ENCODE peak calls at places on chromosome 7, in six cellular contexts. One of them, this sample, is unnamed. For H3K4me1, the result is how much of the 10 kb centered on the place peaks cover.

GRCh38 chr7:63521-64021 is 128.8 kb upstream of the FAM20C start:
- DNase-seq in adipocyte: no peak
- DNase-seq in esophagus squamous epithelium: no peak
- DNase-seq in tibial nerve: no peak
- DNase-seq in CD4-positive, CD25-positive, alpha-beta regulatory T cell: no peak
- DNase-seq in transverse colon: no peak
- DNase-seq in this sample: no peak

GRCh38 chr7:95609277-95609971 is 13.1 kb upstream of the PDK4 start:
- DNase-seq in esophagus squamous epithelium: no peak
- DNase-seq in transverse colon: peak
- DNase-seq in tibial nerve: peak
- DNase-seq in adipocyte: peak
- DNase-seq in CD4-positive, CD25-positive, alpha-beta regulatory T cell: no peak
- DNase-seq in this sample: peak

GRCh38 chr7:103851357-103851756 is 138.1 kb downstream of the RELN start:
- DNase-seq in adipocyte: peak
- DNase-seq in esophagus squamous epithelium: no peak
- DNase-seq in CD4-positive, CD25-positive, alpha-beta regulatory T cell: no peak
- DNase-seq in tibial nerve: no peak
- DNase-seq in transverse colon: no peak
- DNase-seq in this sample: no peak

GRCh38 chr7:30941582-30942310 is 22.0 kb upstream of the GHRHR start:
- DNase-seq in adipocyte: no peak
- DNase-seq in transverse colon: no peak
- DNase-seq in esophagus squamous epithelium: no peak
- DNase-seq in CD4-positive, CD25-positive, alpha-beta regulatory T cell: no peak
- DNase-seq in tibial nerve: no peak
- DNase-seq in this sample: no peak

GRCh38 chr7:537911-538634 is 18.4 kb upstream of the PDGFA start:
- DNase-seq in transverse colon: peak
- DNase-seq in adipocyte: peak
- DNase-seq in esophagus squamous epithelium: no peak
- DNase-seq in tibial nerve: no peak
- DNase-seq in CD4-positive, CD25-positive, alpha-beta regulatory T cell: no peak
- DNase-seq in this sample: no peak

GRCh38 chr7:88795553-88795952 is at the start of gene TEX47:
- DNase-seq in tibial nerve: no peak
- DNase-seq in transverse colon: no peak
- DNase-seq in adipocyte: no peak
- DNase-seq in esophagus squamous epithelium: no peak
- DNase-seq in CD4-positive, CD25-positive, alpha-beta regulatory T cell: no peak
- DNase-seq in this sample: no peak

GRCh38 chr7:91864070-91864469 is 16.4 kb downstream of the MTERF1 start:
- DNase-seq in esophagus squamous epithelium: no peak
- DNase-seq in CD4-positive, CD25-positive, alpha-beta regulatory T cell: no peak
- DNase-seq in adipocyte: no peak
- DNase-seq in transverse colon: no peak
- DNase-seq in tibial nerve: no peak
- DNase-seq in this sample: no peak

GRCh38 chr7:9890092-9890491 is 1083.6 kb upstream of the PHF14 start:
- DNase-seq in adipocyte: no peak
- DNase-seq in tibial nerve: no peak
- DNase-seq in transverse colon: no peak
- DNase-seq in CD4-positive, CD25-positive, alpha-beta regulatory T cell: no peak
- DNase-seq in esophagus squamous epithelium: no peak
- DNase-seq in this sample: no peak

GRCh38 chr7:137946015-137946414 is 55.9 kb downstream of the CREB3L2 start:
- DNase-seq in esophagus squamous epithelium: no peak
- DNase-seq in CD4-positive, CD25-positive, alpha-beta regulatory T cell: no peak
- DNase-seq in tibial nerve: no peak
- DNase-seq in adipocyte: no peak
- DNase-seq in transverse colon: no peak
- DNase-seq in this sample: no peak

GRCh38 chr7:141562972-141563371 is 11.8 kb downstream of the AGK start:
- DNase-seq in transverse colon: no peak
- DNase-seq in CD4-positive, CD25-positive, alpha-beta regulatory T cell: no peak
- DNase-seq in adipocyte: peak
- DNase-seq in esophagus squamous epithelium: no peak
- DNase-seq in tibial nerve: no peak
- DNase-seq in this sample: no peak

GRCh38 chr7:33760146-33760545 is 145.2 kb upstream of the BMPER start:
- DNase-seq in tibial nerve: no peak
- DNase-seq in esophagus squamous epithelium: no peak
- DNase-seq in transverse colon: no peak
- DNase-seq in CD4-positive, CD25-positive, alpha-beta regulatory T cell: no peak
- DNase-seq in adipocyte: no peak
- DNase-seq in this sample: no peak

GRCh38 chr7:88291401-88292173 is 15.1 kb downstream of the STEAP4 start:
- DNase-seq in adipocyte: no peak
- DNase-seq in tibial nerve: no peak
- DNase-seq in transverse colon: no peak
- DNase-seq in esophagus squamous epithelium: no peak
- DNase-seq in CD4-positive, CD25-positive, alpha-beta regulatory T cell: no peak
- DNase-seq in this sample: no peak

GRCh38 chr7:40299097-40299496 is 164.3 kb downstream of the SUGCT start:
- DNase-seq in tibial nerve: no peak
- DNase-seq in transverse colon: no peak
- DNase-seq in adipocyte: peak
- DNase-seq in CD4-positive, CD25-positive, alpha-beta regulatory T cell: no peak
- DNase-seq in esophagus squamous epithelium: no peak
- DNase-seq in this sample: no peak

GRCh38 chr7:90708841-90709317 is 112.8 kb downstream of the CDK14 start:
- DNase-seq in transverse colon: peak
- DNase-seq in tibial nerve: no peak
- DNase-seq in adipocyte: no peak
- DNase-seq in esophagus squamous epithelium: no peak
- DNase-seq in CD4-positive, CD25-positive, alpha-beta regulatory T cell: peak
- DNase-seq in this sample: peak

GRCh38 chr7:137635874-137636273 is 210.9 kb downstream of the DGKI start:
- DNase-seq in tibial nerve: no peak
- DNase-seq in esophagus squamous epithelium: no peak
- DNase-seq in transverse colon: no peak
- DNase-seq in CD4-positive, CD25-positive, alpha-beta regulatory T cell: no peak
- DNase-seq in adipocyte: no peak
- DNase-seq in this sample: no peak

GRCh38 chr7:157032644-157033482 is 22.4 kb upstream of the MNX1 start:
- DNase-seq in esophagus squamous epithelium: no peak
- DNase-seq in adipocyte: no peak
- DNase-seq in CD4-positive, CD25-positive, alpha-beta regulatory T cell: no peak
- DNase-seq in transverse colon: no peak
- DNase-seq in tibial nerve: no peak
- DNase-seq in this sample: no peak

GRCh38 chr7:44278451-44279161 is 46.8 kb downstream of the CAMK2B start:
- DNase-seq in adipocyte: peak
- DNase-seq in esophagus squamous epithelium: no peak
- DNase-seq in tibial nerve: no peak
- DNase-seq in transverse colon: peak
- DNase-seq in CD4-positive, CD25-positive, alpha-beta regulatory T cell: no peak
- DNase-seq in this sample: no peak

GRCh38 chr7:27237735-27238334 is 4.8 kb upstream of the EVX1 start:
- DNase-seq in adipocyte: no peak
- DNase-seq in tibial nerve: no peak
- DNase-seq in esophagus squamous epithelium: no peak
- DNase-seq in CD4-positive, CD25-positive, alpha-beta regulatory T cell: no peak
- DNase-seq in transverse colon: no peak
- DNase-seq in this sample: no peak

GRCh38 chr7:19709249-19709578 is 377 bp upstream of the POLR1F start:
- DNase-seq in tibial nerve: no peak
- DNase-seq in transverse colon: no peak
- DNase-seq in esophagus squamous epithelium: no peak
- DNase-seq in CD4-positive, CD25-positive, alpha-beta regulatory T cell: no peak
- DNase-seq in adipocyte: no peak
- DNase-seq in this sample: no peak

GRCh38 chr7:45173596-45174327 is 16.2 kb downstream of the RAMP3 start:
- DNase-seq in adipocyte: no peak
- DNase-seq in tibial nerve: no peak
- DNase-seq in transverse colon: no peak
- DNase-seq in esophagus squamous epithelium: no peak
- DNase-seq in CD4-positive, CD25-positive, alpha-beta regulatory T cell: no peak
- DNase-seq in this sample: no peak

GRCh38 chr7:81845628-81846259 is 75.9 kb upstream of the HGF start:
- DNase-seq in tibial nerve: no peak
- DNase-seq in CD4-positive, CD25-positive, alpha-beta regulatory T cell: no peak
- DNase-seq in adipocyte: peak
- DNase-seq in esophagus squamous epithelium: no peak
- DNase-seq in transverse colon: no peak
- DNase-seq in this sample: no peak

GRCh38 chr7:94400022-94400421 is 5.3 kb downstream of the COL1A2 start:
- DNase-seq in esophagus squamous epithelium: no peak
- DNase-seq in tibial nerve: no peak
- DNase-seq in CD4-positive, CD25-positive, alpha-beta regulatory T cell: no peak
- DNase-seq in transverse colon: no peak
- DNase-seq in adipocyte: peak
- DNase-seq in this sample: no peak

GRCh38 chr7:94401411-94401810 is 6.7 kb downstream of the COL1A2 start:
- DNase-seq in transverse colon: no peak
- DNase-seq in esophagus squamous epithelium: no peak
- DNase-seq in tibial nerve: no peak
- DNase-seq in CD4-positive, CD25-positive, alpha-beta regulatory T cell: no peak
- DNase-seq in adipocyte: no peak
- DNase-seq in this sample: no peak

GRCh38 chr7:94397721-94398120 is 3.0 kb downstream of the COL1A2 start:
- DNase-seq in tibial nerve: no peak
- DNase-seq in adipocyte: peak
- DNase-seq in CD4-positive, CD25-positive, alpha-beta regulatory T cell: no peak
- DNase-seq in transverse colon: no peak
- DNase-seq in esophagus squamous epithelium: no peak
- DNase-seq in this sample: no peak

GRCh38 chr7:94403546-94403945 is 8.9 kb downstream of the COL1A2 start:
- DNase-seq in transverse colon: no peak
- DNase-seq in tibial nerve: no peak
- DNase-seq in adipocyte: no peak
- DNase-seq in CD4-positive, CD25-positive, alpha-beta regulatory T cell: no peak
- DNase-seq in esophagus squamous epithelium: no peak
- DNase-seq in this sample: no peak

DNA sequence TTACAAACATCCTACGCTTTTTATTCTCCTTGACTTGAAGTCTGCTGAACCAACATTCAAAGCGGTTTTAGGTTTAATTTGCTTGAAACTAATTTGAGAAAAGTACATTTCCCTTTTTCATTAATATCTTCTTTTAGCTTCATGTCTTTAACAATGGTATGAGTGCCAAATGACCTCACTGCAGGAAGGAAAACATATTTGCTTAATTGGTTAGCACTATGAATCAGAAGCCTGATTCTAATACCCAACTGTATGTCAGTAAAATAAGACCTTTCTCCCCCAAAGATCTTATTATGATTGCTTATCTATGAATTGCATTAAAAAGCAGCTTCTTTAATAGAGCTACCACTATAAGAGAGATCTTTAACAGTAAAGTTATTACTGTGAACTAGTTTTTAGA is 5.9 kb downstream of the COL1A2 start:
- DNase-seq in transverse colon: no peak
- DNase-seq in adipocyte: peak
- DNase-seq in CD4-positive, CD25-positive, alpha-beta regulatory T cell: no peak
- DNase-seq in esophagus squamous epithelium: no peak
- DNase-seq in tibial nerve: no peak
- DNase-seq in this sample: no peak
- H3K4me1 ChIP-seq in transverse colon: under half
- H3K4me1 ChIP-seq in adipocyte: under half
- H3K4me1 ChIP-seq in CD4-positive, CD25-positive, alpha-beta regulatory T cell: under half
- H3K4me1 ChIP-seq in esophagus squamous epithelium: under half
- H3K4me1 ChIP-seq in tibial nerve: under half
- H3K4me1 ChIP-seq in this sample: under half

DNA sequence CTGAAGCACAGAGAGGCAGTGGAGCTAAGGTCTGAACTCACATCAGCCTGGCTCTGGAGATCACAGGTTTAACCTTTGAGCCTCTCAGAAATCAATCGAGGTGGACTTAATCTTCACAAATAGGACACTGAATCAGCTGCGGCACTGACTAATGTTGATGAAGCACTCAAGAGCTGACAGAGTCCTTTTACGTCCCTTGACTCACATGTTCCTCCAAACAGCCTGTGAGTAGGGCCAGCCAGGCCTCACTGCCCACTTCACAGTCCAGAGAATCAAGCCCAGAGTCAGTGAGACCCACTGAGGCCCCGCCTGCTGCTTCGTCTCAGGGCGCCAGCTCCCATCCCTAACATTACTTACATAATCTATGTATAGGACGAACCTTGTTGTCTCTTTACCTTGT is 63.1 kb downstream of the TNS3 start:
- DNase-seq in adipocyte: peak
- DNase-seq in transverse colon: no peak
- DNase-seq in CD4-positive, CD25-positive, alpha-beta regulatory T cell: no peak
- DNase-seq in esophagus squamous epithelium: no peak
- DNase-seq in tibial nerve: no peak
- DNase-seq in this sample: no peak
- H3K4me1 ChIP-seq in adipocyte: under half
- H3K4me1 ChIP-seq in transverse colon: under half
- H3K4me1 ChIP-seq in CD4-positive, CD25-positive, alpha-beta regulatory T cell: under half
- H3K4me1 ChIP-seq in esophagus squamous epithelium: under half
- H3K4me1 ChIP-seq in tibial nerve: under half
- H3K4me1 ChIP-seq in this sample: under half

GRCh38 chr7:74476546-74477095 is 22.9 kb downstream of the GTF2IRD1 start:
- DNase-seq in tibial nerve: no peak
- DNase-seq in esophagus squamous epithelium: no peak
- DNase-seq in CD4-positive, CD25-positive, alpha-beta regulatory T cell: no peak
- DNase-seq in adipocyte: no peak
- DNase-seq in transverse colon: no peak
- DNase-seq in this sample: no peak

GRCh38 chr7:74475243-74475986 is 21.7 kb downstream of the GTF2IRD1 start:
- DNase-seq in tibial nerve: no peak
- DNase-seq in transverse colon: peak
- DNase-seq in esophagus squamous epithelium: no peak
- DNase-seq in adipocyte: no peak
- DNase-seq in CD4-positive, CD25-positive, alpha-beta regulatory T cell: no peak
- DNase-seq in this sample: no peak

GRCh38 chr7:74478671-74479065 is 25.0 kb downstream of the GTF2IRD1 start:
- DNase-seq in esophagus squamous epithelium: no peak
- DNase-seq in transverse colon: no peak
- DNase-seq in tibial nerve: no peak
- DNase-seq in adipocyte: no peak
- DNase-seq in CD4-positive, CD25-positive, alpha-beta regulatory T cell: no peak
- DNase-seq in this sample: no peak

GRCh38 chr7:74475987-74476350 is 22.3 kb downstream of the GTF2IRD1 start:
- DNase-seq in CD4-positive, CD25-positive, alpha-beta regulatory T cell: no peak
- DNase-seq in adipocyte: no peak
- DNase-seq in tibial nerve: no peak
- DNase-seq in esophagus squamous epithelium: no peak
- DNase-seq in transverse colon: no peak
- DNase-seq in this sample: no peak

GRCh38 chr7:74477188-74477587 is 23.5 kb downstream of the GTF2IRD1 start:
- DNase-seq in adipocyte: no peak
- DNase-seq in CD4-positive, CD25-positive, alpha-beta regulatory T cell: no peak
- DNase-seq in tibial nerve: no peak
- DNase-seq in transverse colon: no peak
- DNase-seq in esophagus squamous epithelium: no peak
- DNase-seq in this sample: peak
- H3K4me1 ChIP-seq in adipocyte: under half
- H3K4me1 ChIP-seq in CD4-positive, CD25-positive, alpha-beta regulatory T cell: under half
- H3K4me1 ChIP-seq in tibial nerve: under half
- H3K4me1 ChIP-seq in transverse colon: half or more
- H3K4me1 ChIP-seq in esophagus squamous epithelium: half or more
- H3K4me1 ChIP-seq in this sample: half or more

DNA sequence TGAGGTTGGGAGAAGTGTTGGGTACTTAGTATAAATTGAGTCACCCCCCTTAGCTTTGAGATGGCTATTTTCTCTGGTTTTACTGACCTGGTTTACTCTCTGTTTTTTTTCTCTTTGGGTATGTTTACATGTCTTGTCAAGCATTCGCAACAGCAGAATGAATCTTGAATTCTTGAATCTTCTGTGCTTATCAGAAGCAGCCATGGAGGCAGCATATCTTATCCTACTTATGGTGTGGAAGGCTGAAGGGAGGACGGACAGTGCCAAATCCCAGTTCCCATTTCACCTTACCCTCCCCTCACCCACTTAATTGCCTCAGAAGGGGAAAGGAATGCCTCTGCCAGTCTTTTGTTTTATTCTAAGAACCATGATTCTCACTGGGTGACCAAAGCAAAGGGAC is 3.7 kb downstream of the SND1 start:
- DNase-seq in transverse colon: no peak
- DNase-seq in esophagus squamous epithelium: no peak
- DNase-seq in adipocyte: no peak
- DNase-seq in tibial nerve: no peak
- DNase-seq in CD4-positive, CD25-positive, alpha-beta regulatory T cell: no peak
- DNase-seq in this sample: no peak
- H3K4me1 ChIP-seq in transverse colon: under half
- H3K4me1 ChIP-seq in esophagus squamous epithelium: under half
- H3K4me1 ChIP-seq in adipocyte: under half
- H3K4me1 ChIP-seq in tibial nerve: under half
- H3K4me1 ChIP-seq in CD4-positive, CD25-positive, alpha-beta regulatory T cell: under half
- H3K4me1 ChIP-seq in this sample: under half